ENCODE peak calls at places on chromosomes 1 and 21, in five cellular contexts. One of them, this sample, is unnamed.

GRCh38 chr21:38178653-38179503 is 77.9 kb upstream of the KCNJ15 start:
- DNase-seq in stimulated activated CD8-positive, alpha-beta memory T cell treated with anti-CD3 and anti-CD28 coated beads, Interleukin-4, amount 100 ng/mL, for 4 hours: no peak
- DNase-seq in iris pigment epithelial cell: no peak
- DNase-seq in Peyer's patch: no peak
- DNase-seq in Daoy: peak
- DNase-seq in this sample: no peak

GRCh38 chr1:20788489-20788795 is 1.3 kb upstream of the HP1BP3 start:
- DNase-seq in iris pigment epithelial cell: no peak
- DNase-seq in Daoy: no peak
- DNase-seq in Peyer's patch: no peak
- DNase-seq in stimulated activated CD8-positive, alpha-beta memory T cell treated with anti-CD3 and anti-CD28 coated beads, Interleukin-4, amount 100 ng/mL, for 4 hours: no peak
- DNase-seq in this sample: no peak

GRCh38 chr21:45391743-45392079 is 13.3 kb upstream of the COL18A1 start:
- DNase-seq in Daoy: no peak
- DNase-seq in Peyer's patch: no peak
- DNase-seq in iris pigment epithelial cell: no peak
- DNase-seq in stimulated activated CD8-positive, alpha-beta memory T cell treated with anti-CD3 and anti-CD28 coated beads, Interleukin-4, amount 100 ng/mL, for 4 hours: no peak
- DNase-seq in this sample: no peak

GRCh38 chr1:205248793-205249601 is 21.3 kb downstream of the TMCC2 start:
- DNase-seq in Peyer's patch: peak
- DNase-seq in stimulated activated CD8-positive, alpha-beta memory T cell treated with anti-CD3 and anti-CD28 coated beads, Interleukin-4, amount 100 ng/mL, for 4 hours: no peak
- DNase-seq in Daoy: peak
- DNase-seq in iris pigment epithelial cell: peak
- DNase-seq in this sample: peak

GRCh38 chr1:151145158-151146071 is 1.0 kb downstream of the SEMA6C start:
- DNase-seq in Daoy: no peak
- DNase-seq in stimulated activated CD8-positive, alpha-beta memory T cell treated with anti-CD3 and anti-CD28 coated beads, Interleukin-4, amount 100 ng/mL, for 4 hours: no peak
- DNase-seq in iris pigment epithelial cell: peak
- DNase-seq in Peyer's patch: no peak
- DNase-seq in this sample: no peak

GRCh38 chr1:218967836-218968235 is 205.8 kb upstream of the LYPLAL1 start:
- DNase-seq in Daoy: peak
- DNase-seq in iris pigment epithelial cell: peak
- DNase-seq in stimulated activated CD8-positive, alpha-beta memory T cell treated with anti-CD3 and anti-CD28 coated beads, Interleukin-4, amount 100 ng/mL, for 4 hours: no peak
- DNase-seq in Peyer's patch: no peak
- DNase-seq in this sample: no peak

GRCh38 chr1:91872560-91873081 is 13.3 kb downstream of the TGFBR3 start:
- DNase-seq in Peyer's patch: no peak
- DNase-seq in stimulated activated CD8-positive, alpha-beta memory T cell treated with anti-CD3 and anti-CD28 coated beads, Interleukin-4, amount 100 ng/mL, for 4 hours: no peak
- DNase-seq in Daoy: peak
- DNase-seq in iris pigment epithelial cell: peak
- DNase-seq in this sample: no peak

GRCh38 chr1:109620396-109620817 is 770 bp downstream of the AMPD2 start:
- DNase-seq in stimulated activated CD8-positive, alpha-beta memory T cell treated with anti-CD3 and anti-CD28 coated beads, Interleukin-4, amount 100 ng/mL, for 4 hours: no peak
- DNase-seq in iris pigment epithelial cell: peak
- DNase-seq in Daoy: peak
- DNase-seq in Peyer's patch: no peak
- DNase-seq in this sample: no peak

GRCh38 chr1:211259596-211260126 is 495 bp downstream of the RCOR3 start:
- DNase-seq in Daoy: peak
- DNase-seq in iris pigment epithelial cell: no peak
- DNase-seq in Peyer's patch: peak
- DNase-seq in stimulated activated CD8-positive, alpha-beta memory T cell treated with anti-CD3 and anti-CD28 coated beads, Interleukin-4, amount 100 ng/mL, for 4 hours: peak
- DNase-seq in this sample: peak

GRCh38 chr1:13624526-13624925 is 40.9 kb downstream of the PDPN start:
- DNase-seq in Peyer's patch: no peak
- DNase-seq in stimulated activated CD8-positive, alpha-beta memory T cell treated with anti-CD3 and anti-CD28 coated beads, Interleukin-4, amount 100 ng/mL, for 4 hours: no peak
- DNase-seq in iris pigment epithelial cell: no peak
- DNase-seq in Daoy: no peak
- DNase-seq in this sample: no peak

GRCh38 chr1:208201241-208201640 is 42.9 kb downstream of the PLXNA2 start:
- DNase-seq in iris pigment epithelial cell: peak
- DNase-seq in stimulated activated CD8-positive, alpha-beta memory T cell treated with anti-CD3 and anti-CD28 coated beads, Interleukin-4, amount 100 ng/mL, for 4 hours: no peak
- DNase-seq in Daoy: peak
- DNase-seq in Peyer's patch: no peak
- DNase-seq in this sample: no peak

GRCh38 chr1:20143318-20143717 is 4.2 kb downstream of the PLA2G2F start:
- DNase-seq in iris pigment epithelial cell: no peak
- DNase-seq in Peyer's patch: no peak
- DNase-seq in stimulated activated CD8-positive, alpha-beta memory T cell treated with anti-CD3 and anti-CD28 coated beads, Interleukin-4, amount 100 ng/mL, for 4 hours: no peak
- DNase-seq in Daoy: no peak
- DNase-seq in this sample: no peak

GRCh38 chr1:38785285-38786039 is 74.1 kb downstream of the RRAGC start:
- DNase-seq in stimulated activated CD8-positive, alpha-beta memory T cell treated with anti-CD3 and anti-CD28 coated beads, Interleukin-4, amount 100 ng/mL, for 4 hours: no peak
- DNase-seq in Daoy: peak
- DNase-seq in Peyer's patch: no peak
- DNase-seq in iris pigment epithelial cell: no peak
- DNase-seq in this sample: no peak

GRCh38 chr1:55623339-55623738 is 408.2 kb upstream of the USP24 start:
- DNase-seq in Daoy: peak
- DNase-seq in iris pigment epithelial cell: no peak
- DNase-seq in stimulated activated CD8-positive, alpha-beta memory T cell treated with anti-CD3 and anti-CD28 coated beads, Interleukin-4, amount 100 ng/mL, for 4 hours: no peak
- DNase-seq in Peyer's patch: no peak
- DNase-seq in this sample: no peak

This sample was measured in caudate nucleus.